ENCODE peak calls at places on chromosome 13, in five cellular contexts. H is H9, S is GM23338, A is mesenchymal stem cell, O is IMR-90. E is an unnamed sample.

GRCh38 chr13:98520674-98521449 is 56.0 kb downstream of the STK24 start:
- DNase-seq in S (no peak), A (no peak), H (no peak), O (no peak), E (no peak)

GRCh38 chr13:51444922-51445321 is 7.9 kb downstream of the INTS6 start:
- DNase-seq in H (no peak), A (peak), O (peak), S (peak), E (no peak)

GRCh38 chr13:72295173-72295572 is 428.2 kb upstream of the DACH1 start:
- DNase-seq in S (no peak), O (no peak), A (no peak), H (no peak), E (no peak)

GRCh38 chr13:23741879-23742510 is 147.2 kb downstream of the MIPEP start:
- DNase-seq in S (peak), H (peak), A (no peak), O (no peak), E (no peak)

GRCh38 chr13:66665991-66666390 is 564.1 kb downstream of the PCDH9 start:
- DNase-seq in O (peak), H (peak), S (peak), A (peak), E (peak)

GRCh38 chr13:79171131-79172061 is 234.7 kb downstream of the RBM26 start:
- DNase-seq in H (peak), O (no peak), S (peak), A (no peak), E (no peak)

GRCh38 chr13:29935309-29935981 is 85.0 kb upstream of the UBL3 start:
- DNase-seq in S (no peak), H (no peak), O (no peak), A (no peak), E (no peak)

GRCh38 chr13:66977156-66977555 is 253.0 kb downstream of the PCDH9 start:
- DNase-seq in O (peak), H (no peak), S (no peak), A (no peak), E (no peak)

GRCh38 chr13:75787249-75787940 is 151.3 kb downstream of the LMO7 start:
- DNase-seq in S (no peak), A (peak), H (no peak), O (peak), E (no peak)

GRCh38 chr13:21884965-21885567 is 214.2 kb downstream of the FGF9 start:
- DNase-seq in S (no peak), H (no peak), O (no peak), A (no peak), E (no peak)

GRCh38 chr13:49386664-49387063 is 57.2 kb downstream of the CAB39L start:
- DNase-seq in S (no peak), O (no peak), H (no peak), A (no peak), E (no peak)

GRCh38 chr13:45441633-45442032 is 23.1 kb upstream of the COG3 start:
- DNase-seq in S (no peak), H (no peak), O (peak), A (peak), E (no peak)

GRCh38 chr13:100387416-100387815 is 201.2 kb downstream of the GGACT start:
- DNase-seq in S (no peak), O (no peak), H (no peak), A (no peak), E (no peak)

GRCh38 chr13:31686660-31687430 is 52.5 kb upstream of the RXFP2 start:
- DNase-seq in O (no peak), A (no peak), S (no peak), H (no peak), E (no peak)

GRCh38 chr13:21984156-21984555 is 313.3 kb downstream of the FGF9 start:
- DNase-seq in H (no peak), O (no peak), S (no peak), A (no peak), E (no peak)

GRCh38 chr13:112249644-112250610 is 126.2 kb upstream of the SPACA7 start:
- DNase-seq in A (no peak), S (no peak), O (no peak), H (peak), E (no peak)

GRCh38 chr13:113147206-113147605 is 11.2 kb upstream of the PROZ start:
- DNase-seq in S (no peak), O (no peak), H (peak), A (no peak), E (no peak)

GRCh38 chr13:36432106-36432544 is at the start of gene CCNA1:
- DNase-seq in O (no peak), S (peak), H (peak), A (no peak), E (peak)

GRCh38 chr13:28659611-28659970 is 661 bp downstream of the POMP start:
- DNase-seq in S (no peak), O (peak), H (no peak), A (peak), E (peak)

GRCh38 chr13:97627566-97627965 is 193.6 kb downstream of the RAP2A start:
- DNase-seq in A (peak), S (peak), H (peak), O (peak), E (peak)

GRCh38 chr13:35920816-35921215 is 210.4 kb downstream of the DCLK1 start:
- DNase-seq in S (no peak), A (no peak), H (no peak), O (no peak), E (no peak)

GRCh38 chr13:39910833-39911232 is 255.4 kb downstream of the COG6 start:
- DNase-seq in O (no peak), S (no peak), H (no peak), A (no peak), E (no peak)

GRCh38 chr13:99053636-99054233 is 75.9 kb upstream of the DOCK9 start:
- DNase-seq in H (no peak), O (no peak), S (no peak), A (no peak), E (no peak)

GRCh38 chr13:99104396-99104795 is 96.3 kb upstream of the UBAC2 start:
- DNase-seq in S (no peak), O (no peak), A (no peak), H (no peak), E (no peak)

GRCh38 chr13:97446448-97446847 is 12.5 kb downstream of the RAP2A start:
- DNase-seq in H (no peak), A (no peak), S (no peak), O (no peak), E (no peak)

GRCh38 chr13:30926781-30927180 is 5.7 kb upstream of the TEX26 start:
- DNase-seq in H (no peak), O (no peak), A (no peak), S (no peak), E (no peak)

GRCh38 chr13:95301947-95302386 is 716 bp upstream of the ABCC4 start:
- DNase-seq in O (no peak), S (peak), H (no peak), A (peak), E (no peak)

GRCh38 chr13:67366533-67366932 is 136.4 kb upstream of the PCDH9 start:
- DNase-seq in O (peak), S (no peak), H (no peak), A (no peak), E (peak)

GRCh38 chr13:98880673-98881072 is 97.2 kb downstream of the DOCK9 start:
- DNase-seq in H (no peak), O (no peak), A (no peak), S (no peak), E (no peak)

GRCh38 chr13:80214521-80214941 is 126.4 kb downstream of the SPRY2 start:
- DNase-seq in H (no peak), A (peak), S (peak), O (peak), E (peak)
- H3K27ac ChIP-seq in H (no peak), A (peak), S (peak), O (no peak), E (peak)

GRCh38 chr13:62377838-62378237 is 962.2 kb upstream of the PCDH20 start:
- DNase-seq in A (no peak), H (no peak), O (no peak), S (no peak), E (no peak)

GRCh38 chr13:62371737-62372136 is 956.1 kb upstream of the PCDH20 start:
- DNase-seq in A (no peak), O (no peak), S (no peak), H (no peak), E (no peak)

DNA sequence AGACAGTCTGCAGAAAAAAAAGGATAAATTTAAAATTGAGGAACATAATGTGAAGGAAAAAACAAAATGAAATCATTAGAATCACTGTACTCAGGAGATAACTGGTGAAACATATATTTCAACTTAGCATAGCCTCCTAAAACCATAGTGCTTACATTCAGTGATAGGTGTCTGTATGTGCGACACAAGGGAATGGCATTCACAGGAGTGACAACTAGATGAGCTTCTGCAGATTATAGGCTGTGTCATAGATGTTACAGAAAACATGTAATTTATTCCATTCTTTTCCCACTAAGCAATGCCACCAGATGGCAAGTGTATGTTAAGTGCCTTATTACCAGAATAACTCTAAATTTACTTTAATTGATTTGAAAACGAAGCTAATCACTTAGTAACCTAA is 960.0 kb upstream of the PCDH20 start:
- DNase-seq in A (no peak), H (no peak), O (no peak), S (no peak), E (no peak)
- H2AFZ ChIP-seq in A (no peak), H (no peak), O (no peak), S (no peak), E (no peak)

GRCh38 chr13:61874970-61875579 is 459.4 kb upstream of the PCDH20 start:
- DNase-seq in H (no peak), A (no peak), O (no peak), S (no peak), E (no peak)
- H3K27ac ChIP-seq in H (no peak), A (no peak), O (no peak), S (no peak), E (no peak)

GRCh38 chr13:42361701-42362100 is 89.7 kb downstream of the AKAP11 start:
- DNase-seq in A (peak), H (no peak), O (no peak), S (no peak), E (no peak)

GRCh38 chr13:42364613-42365000 is 92.7 kb downstream of the AKAP11 start:
- DNase-seq in A (peak), S (peak), H (no peak), O (no peak), E (no peak)

GRCh38 chr13:42360046-42360445 is 88.1 kb downstream of the AKAP11 start:
- DNase-seq in S (no peak), O (no peak), H (no peak), A (no peak), E (no peak)

GRCh38 chr13:42367836-42368235 is 95.9 kb downstream of the AKAP11 start:
- DNase-seq in S (no peak), A (peak), H (no peak), O (no peak), E (no peak)

DNA sequence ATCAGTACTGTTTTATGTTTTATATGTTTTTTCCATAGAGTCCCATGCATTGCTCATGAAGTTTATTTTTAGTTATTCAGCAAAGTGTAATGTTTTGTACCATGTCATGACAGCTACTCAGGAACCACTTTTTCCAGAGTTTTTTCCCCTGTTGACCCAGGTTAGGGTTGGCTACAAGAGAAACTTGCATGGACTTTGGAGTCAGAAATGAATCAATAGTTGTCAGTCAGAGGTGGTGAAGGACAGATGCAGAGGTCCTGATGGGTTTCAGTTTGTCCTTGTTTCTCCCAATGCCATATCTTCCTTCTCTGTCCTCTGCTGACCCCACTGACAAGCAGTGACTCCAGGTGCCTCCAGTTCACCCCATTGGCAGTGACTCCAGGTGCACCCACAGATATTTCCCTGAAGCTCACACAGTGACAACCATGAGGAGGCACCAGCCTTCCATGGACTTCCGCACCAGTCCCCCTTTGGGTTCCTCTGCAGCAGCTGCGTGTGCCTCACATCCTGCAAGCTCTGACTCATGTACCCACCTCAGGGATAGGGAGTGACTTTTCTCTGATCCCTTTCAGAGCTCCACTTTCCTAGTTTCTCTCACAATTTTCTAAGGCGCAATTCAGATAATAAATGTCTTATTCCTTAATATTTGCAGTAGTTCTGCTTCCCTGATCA is 92.1 kb downstream of the AKAP11 start:
- DNase-seq in S (peak), A (peak), H (peak), O (peak), E (no peak)
- H2AFZ ChIP-seq in S (peak), A (no peak), H (no peak), O (no peak), E (no peak)

GRCh38 chr13:93268327-93269028 is 41.9 kb downstream of the GPC6 start:
- DNase-seq in H (no peak), S (peak), A (no peak), O (no peak), E (no peak)

GRCh38 chr13:93266681-93267080 is 40.1 kb downstream of the GPC6 start:
- DNase-seq in A (no peak), O (no peak), S (no peak), H (no peak), E (no peak)

GRCh38 chr13:93265800-93266199 is 39.2 kb downstream of the GPC6 start:
- DNase-seq in S (no peak), H (no peak), O (no peak), A (no peak), E (no peak)

GRCh38 chr13:93270769-93271753 is 44.5 kb downstream of the GPC6 start:
- DNase-seq in S (no peak), H (no peak), O (peak), A (peak), E (no peak)
- H3K27ac ChIP-seq in S (no peak), H (no peak), O (peak), A (peak), E (peak)

DNA sequence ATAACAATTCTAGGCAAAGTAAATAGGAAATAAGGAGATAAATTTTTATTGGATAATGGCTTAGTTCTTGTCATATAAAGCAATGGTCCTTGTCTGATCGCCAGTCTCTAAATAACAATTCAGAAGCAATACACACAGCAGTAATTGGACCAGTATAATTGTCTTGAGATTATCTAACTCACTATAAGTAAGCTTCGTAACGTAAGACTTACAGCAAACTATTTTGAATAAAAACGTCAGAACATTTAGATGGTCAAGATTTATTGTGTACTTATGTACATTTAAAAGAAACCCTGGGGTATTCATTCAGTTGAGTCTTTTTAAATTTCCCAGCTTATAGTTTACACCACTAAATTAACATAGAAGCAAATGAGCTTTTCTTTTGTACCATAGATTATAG is 20.2 kb upstream of the TRPC4 start:
- DNase-seq in S (no peak), H (no peak), A (no peak), O (no peak), E (no peak)
- H2AFZ ChIP-seq in S (no peak), H (no peak), A (no peak), O (no peak), E (no peak)

GRCh38 chr13:91247768-91248167 is 99.7 kb upstream of the MIR17HG start:
- DNase-seq in A (peak), S (peak), H (no peak), O (no peak), E (no peak)

GRCh38 chr13:91248249-91248648 is 99.2 kb upstream of the MIR17HG start:
- DNase-seq in S (no peak), A (no peak), O (no peak), H (no peak), E (no peak)

GRCh38 chr13:91245283-91245682 is 102.2 kb upstream of the MIR17HG start:
- DNase-seq in O (no peak), H (no peak), A (no peak), S (no peak), E (no peak)

GRCh38 chr13:91249370-91249769 is 98.1 kb upstream of the MIR17HG start:
- DNase-seq in O (no peak), S (no peak), A (no peak), H (no peak), E (no peak)
- H3K27ac ChIP-seq in O (no peak), S (no peak), A (no peak), H (no peak), E (no peak)

E was measured in hepatocyte.